ENCODE peak calls at places on chromosomes 4 and X, in ten cellular contexts. Q is GM23248; C is adrenal gland; X is HEK293T; F is stimulated activated CD8-positive, alpha-beta memory T cell treated with anti-CD3 and anti-CD28 coated beads, Interleukin-15, amount 100 ng/mL, for 24 hours; P is naive thymus-derived CD4-positive, alpha-beta T cell; N is HFF-Myc; M is AML-193; I is AG04449; G is hypothalamus. A is an unnamed sample.

GRCh38 chrX:18422325-18422724 is 3.1 kb upstream of the CDKL5 start:
- DNase-seq in P (no peak), F (no peak), M (no peak), C (no peak), Q (peak; percentile 92), N (peak; percentile 16), G (no peak), I (peak; percentile 53), X (no peak), A (no peak)

GRCh38 chr4:7649741-7650531 is 215.2 kb upstream of the PSAPL1 start:
- DNase-seq in X (no peak), P (peak; percentile 29), N (peak; percentile 98), Q (peak; percentile 84), I (peak; percentile 59), M (peak; percentile 33), C (no peak), G (no peak), F (peak; percentile 10), A (no peak)

GRCh38 chrX:67780694-67781109 is 236.9 kb downstream of the AR start:
- DNase-seq in X (no peak), I (peak; percentile 91), M (peak; percentile 7), F (no peak), G (no peak), C (peak; percentile 84), N (peak; percentile 89), P (no peak), Q (peak; percentile 92), A (peak; percentile 58)

GRCh38 chr4:82692101-82692780 is 106.4 kb downstream of the SCD5 start:
- DNase-seq in P (no peak), Q (no peak), F (no peak), M (no peak), N (no peak), G (no peak), I (no peak), X (no peak), C (no peak), A (no peak)

GRCh38 chrX:44223150-44223549 is 120.3 kb downstream of the EFHC2 start:
- DNase-seq in C (peak; percentile 55), Q (peak; percentile 51), X (no peak), N (peak; percentile 20), M (no peak), P (no peak), G (no peak), F (no peak), I (no peak), A (no peak)

GRCh38 chrX:41200785-41201184 is 115.5 kb downstream of the USP9X start:
- DNase-seq in Q (no peak), M (no peak), P (no peak), X (no peak), C (no peak), N (no peak), F (no peak), I (no peak), G (no peak), A (no peak)

GRCh38 chr4:185640809-185641675 is 105.7 kb upstream of the PDLIM3 start:
- DNase-seq in N (peak; percentile 24), I (peak; percentile 57), G (no peak), Q (peak; percentile 86), P (no peak), F (no peak), C (no peak), X (no peak), M (peak; percentile 56), A (no peak)

GRCh38 chr4:143337600-143338287 is 1.1 kb downstream of the GAB1 start:
- DNase-seq in X (no peak), M (no peak), P (no peak), G (peak; percentile 38), Q (peak; percentile 70), F (no peak), N (no peak), I (no peak), C (peak; percentile 55), A (peak; percentile 72)

GRCh38 chr4:1470816-1471442 is 64.7 kb upstream of the NKX1-1 start:
- DNase-seq in I (no peak), Q (no peak), P (no peak), M (no peak), F (no peak), C (no peak), G (no peak), N (no peak), X (no peak), A (no peak)

A was measured in anterior cingulate cortex.